ENCODE peak calls at places on chromosomes 12 and 14, in five cellular contexts. N is neuronal stem cell, H is IMR-90, C is H9, F is trophoblast cell. O is an unnamed sample.

GRCh38 chr12:31369712-31370521 is 44.0 kb upstream of the SINHCAF start:
- DNase-seq in N (peak), H (peak), C (peak), F (peak), O (peak)

GRCh38 chr14:31886161-31886835 is 190.8 kb upstream of the ARHGAP5 start:
- DNase-seq in N (no peak), H (no peak), C (no peak), F (no peak), O (no peak)

GRCh38 chr12:69952890-69953289 is 127.9 kb downstream of the MYRFL start:
- DNase-seq in N (no peak), H (no peak), C (no peak), F (no peak), O (no peak)

GRCh38 chr12:72747460-72747859 is 475.3 kb downstream of the TRHDE start:
- DNase-seq in N (no peak), H (no peak), C (no peak), F (peak), O (no peak)

GRCh38 chr14:59407246-59407615 is 57.9 kb downstream of the GPR135 start:
- DNase-seq in N (no peak), H (peak), C (no peak), F (peak), O (no peak)

GRCh38 chr12:30569426-30569825 is 126.2 kb downstream of the IPO8 start:
- DNase-seq in N (no peak), H (no peak), C (no peak), F (no peak), O (no peak)

GRCh38 chr12:129304532-129304931 is 451.3 kb downstream of the GLT1D1 start:
- DNase-seq in N (no peak), H (no peak), C (no peak), F (no peak), O (peak)

GRCh38 chr12:18805516-18806248 is 67.8 kb downstream of the CAPZA3 start:
- DNase-seq in N (no peak), H (no peak), C (peak), F (no peak), O (peak)

GRCh38 chr12:47750229-47750798 is 8.4 kb downstream of the RAPGEF3 start:
- DNase-seq in N (no peak), H (no peak), C (no peak), F (no peak), O (no peak)

GRCh38 chr12:4809013-4809448 is 88.8 kb downstream of the GALNT8 start:
- DNase-seq in N (peak), H (no peak), C (peak), F (no peak), O (peak)

GRCh38 chr14:54722791-54723432 is 156.0 kb downstream of the SAMD4A start:
- DNase-seq in N (peak), H (peak), C (no peak), F (no peak), O (peak)

GRCh38 chr14:32352631-32353030 is 23.5 kb downstream of the AKAP6 start:
- DNase-seq in N (no peak), H (no peak), C (no peak), F (no peak), O (no peak)

GRCh38 chr12:54051081-54051912 is 2.3 kb upstream of the HOXC4 start:
- DNase-seq in N (no peak), H (no peak), C (no peak), F (no peak), O (no peak)

GRCh38 chr12:121693155-121693554 is 19.4 kb upstream of the TMEM120B start:
- DNase-seq in N (no peak), H (no peak), C (no peak), F (no peak), O (no peak)

GRCh38 chr12:20627001-20627588 is 68.0 kb upstream of the SLCO1C1 start:
- DNase-seq in N (no peak), H (no peak), C (no peak), F (no peak), O (no peak)

GRCh38 chr12:52924764-52925716 is 20.2 kb upstream of the KRT8 start:
- DNase-seq in N (no peak), H (peak), C (peak), F (peak), O (peak)

GRCh38 chr14:86865934-86866333 is 1127.0 kb downstream of the GALC start:
- DNase-seq in N (no peak), H (no peak), C (peak), F (no peak), O (peak)

GRCh38 chr12:49478949-49479664 is 59.7 kb upstream of the KCNH3 start:
- DNase-seq in N (no peak), H (no peak), C (peak), F (no peak), O (peak)

GRCh38 chr14:92624764-92625163 is 111.2 kb downstream of the RIN3 start:
- DNase-seq in N (no peak), H (no peak), C (no peak), F (no peak), O (no peak)

GRCh38 chr12:6966351-6966750 is 4.1 kb downstream of the PHB2 start:
- DNase-seq in N (no peak), H (no peak), C (no peak), F (no peak), O (no peak)

GRCh38 chr12:84912191-84913142 is at the start of gene SLC6A15:
- DNase-seq in N (peak), H (peak), C (peak), F (peak), O (peak)

GRCh38 chr12:8577879-8578278 is 34.8 kb downstream of the AICDA start:
- DNase-seq in N (no peak), H (no peak), C (no peak), F (no peak), O (no peak)

GRCh38 chr12:90858261-90858660 is 96.7 kb downstream of the CCER1 start:
- DNase-seq in N (peak), H (peak), C (no peak), F (no peak), O (no peak)

GRCh38 chr14:73783107-73783727 is 68.4 kb upstream of the PTGR2 start:
- DNase-seq in N (peak), H (no peak), C (peak), F (no peak), O (no peak)

GRCh38 chr14:56092761-56093160 is 25.4 kb upstream of the PELI2 start:
- DNase-seq in N (no peak), H (no peak), C (no peak), F (no peak), O (no peak)

GRCh38 chr12:126874427-126875026 is 1392.4 kb upstream of the TMEM132C start:
- DNase-seq in N (peak), H (no peak), C (peak), F (peak), O (peak)

GRCh38 chr12:54390668-54391551 is 6.4 kb upstream of the ZNF385A start:
- DNase-seq in N (no peak), H (no peak), C (peak), F (peak), O (peak)

GRCh38 chr14:85619866-85620265 is 89.9 kb downstream of the FLRT2 start:
- DNase-seq in N (no peak), H (peak), C (no peak), F (no peak), O (peak)

GRCh38 chr12:89556976-89557375 is 31.1 kb upstream of the POC1B start:
- DNase-seq in N (no peak), H (peak), C (no peak), F (no peak), O (no peak)

GRCh38 chr12:100020370-100020769 is 35.6 kb upstream of the ANKS1B start:
- DNase-seq in N (no peak), H (peak), C (no peak), F (no peak), O (peak)

GRCh38 chr12:81000831-81001230 is 63.1 kb upstream of the LIN7A start:
- DNase-seq in N (no peak), H (no peak), C (no peak), F (no peak), O (no peak)

GRCh38 chr12:78086553-78087362 is 256.1 kb downstream of the NAV3 start:
- DNase-seq in N (no peak), H (peak), C (no peak), F (no peak), O (no peak)

GRCh38 chr14:104697892-104698583 is 8.6 kb downstream of the INF2 start:
- DNase-seq in N (no peak), H (no peak), C (no peak), F (no peak), O (peak)

DNA sequence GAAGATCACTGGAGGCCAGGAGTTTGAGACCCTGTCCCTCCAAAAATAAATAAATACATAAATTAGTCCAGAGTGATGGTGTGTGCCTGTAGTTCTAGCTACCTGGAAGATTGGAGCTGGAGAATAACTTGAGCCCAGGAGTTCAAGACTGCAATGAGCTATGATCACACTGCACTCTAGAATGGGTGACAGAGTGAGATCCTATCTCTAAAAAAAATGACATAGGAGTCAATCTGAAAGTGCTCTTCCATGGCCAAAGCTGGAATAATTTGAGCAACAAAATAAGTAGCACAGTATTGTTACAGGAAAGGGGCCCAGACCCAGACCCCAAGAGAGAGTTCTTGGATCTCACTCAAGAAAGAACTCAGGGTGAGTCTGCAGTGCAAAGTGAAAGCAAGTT is 24.8 kb upstream of the SLC7A8 start:
- DNase-seq in N (no peak), H (no peak), C (no peak), F (peak), O (no peak)
- H2BK5ac ChIP-seq in N (no peak), H (no peak), C (no peak), F (no peak), O (no peak)

DNA sequence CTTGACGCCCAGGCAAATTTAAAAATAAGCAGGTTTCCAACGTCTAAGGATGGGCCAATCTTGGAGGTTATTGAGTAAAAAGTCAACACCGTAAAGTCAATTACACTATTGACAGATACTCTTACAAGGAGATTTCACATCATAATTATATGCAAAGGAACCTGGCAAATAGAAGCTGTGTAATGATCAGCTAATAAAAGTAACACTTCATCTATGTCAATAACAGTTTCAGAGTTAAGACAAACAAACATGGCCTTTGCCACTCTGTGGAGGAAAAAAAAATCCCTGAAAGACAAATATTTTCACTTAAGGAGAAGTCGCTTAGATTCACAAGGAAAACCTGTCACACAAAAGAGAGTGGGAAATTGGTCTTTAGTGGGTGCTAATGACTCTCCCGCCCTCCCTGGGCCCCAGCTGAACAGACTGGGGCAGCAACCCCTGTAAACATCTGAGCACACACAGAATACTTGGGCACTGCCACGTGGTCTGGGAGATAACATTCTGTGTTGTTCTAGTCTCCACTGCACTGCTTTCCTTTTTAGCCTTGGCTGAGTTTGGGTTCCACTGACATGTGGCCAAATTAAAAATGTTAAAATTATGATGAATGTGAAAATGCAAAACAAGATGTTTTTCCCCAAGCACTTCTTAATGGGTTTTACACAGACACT is 240.8 kb downstream of the FOXN3 start:
- DNase-seq in N (no peak), H (no peak), C (no peak), F (no peak), O (no peak)
- H3K18ac ChIP-seq in N (no peak), H (no peak), C (no peak), F (no peak), O (no peak)

GRCh38 chr14:72450473-72451044 is 443.3 kb downstream of the DPF3 start:
- DNase-seq in N (no peak), H (no peak), C (no peak), F (no peak), O (no peak)
- H3K4me2 ChIP-seq in N (no peak), H (no peak), C (no peak), F (no peak), O (no peak)

DNA sequence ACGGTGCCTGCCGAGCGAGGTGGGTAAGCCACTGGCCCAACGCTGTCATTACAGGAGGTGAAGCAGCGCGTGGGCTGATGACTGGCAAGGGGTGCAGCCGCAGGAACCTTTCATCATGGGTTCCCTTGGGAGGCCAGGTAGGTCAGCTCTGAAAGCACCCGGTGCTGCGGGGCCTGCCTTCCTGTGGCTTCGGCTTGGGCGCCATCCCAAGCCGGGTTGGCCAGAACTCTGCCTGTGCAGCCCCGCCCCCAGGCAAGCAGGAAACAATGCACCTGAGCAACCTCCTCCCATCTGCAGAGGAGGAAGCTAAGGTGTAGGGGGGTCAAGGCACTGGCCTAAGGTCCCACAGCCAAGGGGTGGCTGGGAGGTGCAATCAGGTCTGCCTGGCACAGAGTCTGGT is 20.0 kb upstream of the HHIPL1 start:
- DNase-seq in N (no peak), H (no peak), C (no peak), F (no peak), O (no peak)
- H2BK5ac ChIP-seq in N (no peak), H (no peak), C (no peak), F (no peak), O (no peak)

GRCh38 chr12:104738371-104738710 is 219.7 kb downstream of the SLC41A2 start:
- DNase-seq in N (no peak), H (no peak), C (no peak), F (peak), O (no peak)
- H3K18ac ChIP-seq in N (no peak), H (no peak), C (no peak), F (peak), O (no peak)